ENCODE peak calls at places on chromosomes 13 and 19, in ten cellular contexts. J is head of caudate nucleus; L is HT-29; Y is RWPE1; B is left cardiac atrium; F is kidney epithelial cell; N is effector CD4-positive, alpha-beta T cell; U is stimulated activated CD8-positive, alpha-beta memory T cell treated with anti-CD3 and anti-CD28 coated beads, Interleukin-7, amount 100 ng/mL, for 48 hours; R is pulmonary artery endothelial cell; K is GM03348. E is an unnamed sample.

GRCh38 chr13:22162889-22163288 is 492.0 kb downstream of the FGF9 start:
- DNase-seq in J (no peak), L (no peak), Y (no peak), B (no peak), F (no peak), N (no peak), U (no peak), R (no peak), K (no peak), E (no peak)

GRCh38 chr19:46691104-46691503 is 25.8 kb downstream of the PRKD2 start:
- DNase-seq in J (no peak), L (no peak), Y (no peak), B (no peak), F (no peak), N (no peak), U (no peak), R (no peak), K (no peak), E (no peak)

GRCh38 chr19:2618611-2619010 is 83.9 kb downstream of the GNG7 start:
- DNase-seq in J (no peak), L (peak), Y (peak), B (peak), F (no peak), N (peak), U (peak), R (no peak), K (peak), E (peak)

GRCh38 chr19:32671883-32672282 is 3.1 kb downstream of the ANKRD27 start:
- DNase-seq in J (no peak), L (no peak), Y (no peak), B (no peak), F (no peak), N (no peak), U (no peak), R (no peak), K (no peak), E (no peak)

GRCh38 chr19:49687566-49688316 is 1.7 kb upstream of the ADM5 start:
- DNase-seq in J (no peak), L (no peak), Y (no peak), B (no peak), F (no peak), N (no peak), U (no peak), R (no peak), K (no peak), E (no peak)

GRCh38 chr13:45861352-45861751 is 9.8 kb upstream of the SIAH3 start:
- DNase-seq in J (no peak), L (no peak), Y (peak), B (no peak), F (no peak), N (no peak), U (no peak), R (no peak), K (no peak), E (no peak)

GRCh38 chr13:95250961-95251360 is 50.3 kb downstream of the ABCC4 start:
- DNase-seq in J (no peak), L (no peak), Y (no peak), B (no peak), F (no peak), N (no peak), U (no peak), R (no peak), K (no peak), E (no peak)

GRCh38 chr19:19775891-19776205 is 42.9 kb upstream of the ZNF14 start:
- DNase-seq in J (peak), L (no peak), Y (no peak), B (no peak), F (no peak), N (no peak), U (no peak), R (no peak), K (no peak), E (no peak)

GRCh38 chr13:66659291-66660012 is 570.7 kb downstream of the PCDH9 start:
- DNase-seq in J (no peak), L (no peak), Y (no peak), B (no peak), F (no peak), N (no peak), U (no peak), R (no peak), K (no peak), E (no peak)

GRCh38 chr19:6674868-6675305 is 4.9 kb upstream of the TNFSF14 start:
- DNase-seq in J (no peak), L (peak), Y (peak), B (peak), F (peak), N (peak), U (peak), R (peak), K (peak), E (peak)

GRCh38 chr13:48574036-48574796 is 41.3 kb upstream of the RCBTB2 start:
- DNase-seq in J (no peak), L (no peak), Y (no peak), B (no peak), F (no peak), N (no peak), U (no peak), R (no peak), K (no peak), E (no peak)

GRCh38 chr19:35084078-35084762 is 31.4 kb upstream of the FXYD3 start:
- DNase-seq in J (no peak), L (no peak), Y (no peak), B (no peak), F (no peak), N (no peak), U (no peak), R (no peak), K (no peak), E (no peak)

GRCh38 chr13:110629735-110630134 is 14.4 kb downstream of the NAXD start:
- DNase-seq in J (no peak), L (no peak), Y (no peak), B (peak), F (no peak), N (no peak), U (no peak), R (no peak), K (no peak), E (no peak)

GRCh38 chr13:23870356-23871146 is 18.6 kb downstream of the MIPEP start:
- DNase-seq in J (no peak), L (no peak), Y (no peak), B (no peak), F (no peak), N (no peak), U (no peak), R (no peak), K (no peak), E (no peak)

GRCh38 chr13:44347905-44348304 is 25.7 kb upstream of the SERP2 start:
- DNase-seq in J (no peak), L (no peak), Y (no peak), B (no peak), F (no peak), N (no peak), U (no peak), R (no peak), K (peak), E (no peak)

GRCh38 chr13:97327071-97327470 is 104.9 kb downstream of the MBNL2 start:
- DNase-seq in J (no peak), L (no peak), Y (no peak), B (no peak), F (no peak), N (no peak), U (no peak), R (no peak), K (no peak), E (no peak)

GRCh38 chr19:19860756-19861390 is 4.8 kb upstream of the ZNF253 start:
- DNase-seq in J (peak), L (no peak), Y (no peak), B (peak), F (no peak), N (peak), U (peak), R (no peak), K (peak), E (peak)

GRCh38 chr13:96179309-96179708 is 89.4 kb downstream of the HS6ST3 start:
- DNase-seq in J (no peak), L (no peak), Y (no peak), B (no peak), F (no peak), N (no peak), U (no peak), R (no peak), K (no peak), E (no peak)

GRCh38 chr19:54248016-54248601 is 5.5 kb upstream of the LILRA6 start:
- DNase-seq in J (no peak), L (no peak), Y (no peak), B (no peak), F (no peak), N (no peak), U (peak), R (peak), K (peak), E (no peak)

GRCh38 chr13:112870737-112871287 is 98.2 kb upstream of the MCF2L start:
- DNase-seq in J (no peak), L (no peak), Y (no peak), B (no peak), F (no peak), N (no peak), U (no peak), R (no peak), K (no peak), E (no peak)

GRCh38 chr13:32587774-32588165 is 1.5 kb downstream of the PDS5B start:
- DNase-seq in J (no peak), L (peak), Y (no peak), B (no peak), F (no peak), N (no peak), U (no peak), R (no peak), K (no peak), E (no peak)

GRCh38 chr19:2083174-2083854 is 12.8 kb downstream of the MOB3A start:
- DNase-seq in J (no peak), L (no peak), Y (no peak), B (peak), F (no peak), N (peak), U (peak), R (no peak), K (no peak), E (peak)

E was measured in T follicular helper cell.